ENCODE peak calls at places on chromosomes 4 and X, in ten cellular contexts. Y, B, J, V, X, A, U, G, L and Q are unnamed samples.

GRCh38 chrX:39491548-39492297 is 606.0 kb downstream of the BCOR start:
- DNase-seq in J (no peak), L (no peak), B (peak), Y (peak), A (no peak), V (peak), G (no peak), X (no peak), U (peak), Q (no peak)

GRCh38 chr4:123603165-123603564 is 206.6 kb downstream of the SPRY1 start:
- DNase-seq in G (no peak), Y (no peak), X (peak), U (no peak), J (no peak), B (no peak), V (no peak), A (peak), L (no peak), Q (peak)

GRCh38 chrX:114626323-114626722 is 42.4 kb downstream of the HTR2C start:
- DNase-seq in A (peak), G (no peak), X (peak), U (no peak), J (no peak), L (peak), Y (no peak), B (no peak), V (peak), Q (no peak)

GRCh38 chr4:118265312-118266144 is 87.3 kb downstream of the PRSS12 start:
- DNase-seq in X (no peak), U (no peak), B (no peak), Y (no peak), L (no peak), G (no peak), V (no peak), J (no peak), A (no peak), Q (no peak)

GRCh38 chrX:53685711-53686110 is 808 bp downstream of the HUWE1 start:
- DNase-seq in J (no peak), A (no peak), U (no peak), L (no peak), B (no peak), Y (no peak), G (no peak), X (no peak), V (no peak), Q (no peak)

GRCh38 chr4:5568931-5569330 is 139.4 kb downstream of the EVC2 start:
- DNase-seq in Y (no peak), X (no peak), B (no peak), G (no peak), L (no peak), A (no peak), V (no peak), U (no peak), J (no peak), Q (no peak)

GRCh38 chr4:100414016-100414790 is 103.6 kb downstream of the EMCN start:
- DNase-seq in G (no peak), U (no peak), L (no peak), A (no peak), J (no peak), B (no peak), X (no peak), Y (no peak), V (no peak), Q (no peak)

GRCh38 chrX:15678339-15678738 is 13.7 kb upstream of the CLTRN start:
- DNase-seq in X (no peak), V (no peak), J (no peak), A (peak), U (no peak), L (no peak), G (no peak), Y (no peak), B (no peak), Q (no peak)

GRCh38 chr4:156732634-156733033 is 239.0 kb downstream of the PDGFC start:
- DNase-seq in B (no peak), G (no peak), U (no peak), L (no peak), Y (no peak), X (peak), V (no peak), J (no peak), A (no peak), Q (no peak)

GRCh38 chr4:184802203-184803015 is 23.4 kb downstream of the ACSL1 start:
- DNase-seq in A (no peak), X (no peak), U (no peak), Y (no peak), G (no peak), J (no peak), V (no peak), L (no peak), B (no peak), Q (peak)

GRCh38 chr4:178633263-178633662 is 1191.0 kb upstream of the AGA start:
- DNase-seq in G (no peak), X (no peak), Y (no peak), U (no peak), B (no peak), A (no peak), J (no peak), L (peak), V (peak), Q (no peak)

GRCh38 chrX:72102760-72103159 is 29.0 kb downstream of the RTL5 start:
- DNase-seq in B (no peak), L (no peak), X (peak), V (no peak), U (no peak), A (no peak), J (peak), G (no peak), Y (no peak), Q (no peak)

GRCh38 chr4:2867758-2868491 is 24.3 kb downstream of the ADD1 start:
- DNase-seq in G (peak), Y (no peak), J (no peak), V (no peak), A (peak), U (no peak), B (peak), L (no peak), X (peak), Q (no peak)

GRCh38 chrX:16870861-16871584 is 861 bp upstream of the RBBP7 start:
- DNase-seq in V (no peak), X (peak), U (no peak), L (no peak), Y (peak), A (no peak), J (no peak), G (peak), B (peak), Q (no peak)

GRCh38 chr4:81747242-81747930 is 275.7 kb upstream of the RASGEF1B start:
- DNase-seq in U (no peak), A (no peak), J (no peak), G (peak), L (no peak), V (no peak), X (peak), Y (no peak), B (no peak), Q (no peak)

GRCh38 chr4:110527156-110527555 is 51.2 kb downstream of the ENPEP start:
- DNase-seq in G (no peak), X (no peak), J (no peak), L (no peak), V (peak), B (no peak), U (no peak), A (no peak), Y (no peak), Q (no peak)

GRCh38 chr4:20252656-20253271 is 1.1 kb downstream of the SLIT2 start:
- DNase-seq in X (peak), U (no peak), V (no peak), G (peak), L (no peak), J (no peak), A (peak), B (peak), Y (no peak), Q (no peak)

GRCh38 chr4:97624204-97624603 is 519.1 kb downstream of the STPG2 start:
- DNase-seq in B (no peak), X (no peak), A (no peak), U (no peak), V (no peak), Y (no peak), G (no peak), J (no peak), L (no peak), Q (no peak)

GRCh38 chrX:71607488-71607887 is 10.8 kb downstream of the CXCR3 start:
- DNase-seq in L (no peak), U (no peak), B (no peak), Y (no peak), V (no peak), G (no peak), J (no peak), A (no peak), X (no peak), Q (no peak)

GRCh38 chr4:160877087-160877790 is 1286.6 kb downstream of the FSTL5 start:
- DNase-seq in B (no peak), J (no peak), U (no peak), G (no peak), A (no peak), Y (no peak), X (no peak), V (no peak), L (no peak), Q (peak)

GRCh38 chr4:65033899-65034298 is 624.6 kb upstream of the TECRL start:
- DNase-seq in U (no peak), L (no peak), A (no peak), J (no peak), B (no peak), G (no peak), V (no peak), Y (no peak), X (no peak), Q (no peak)

GRCh38 chr4:79184461-79184860 is 141.4 kb downstream of the NAA11 start:
- DNase-seq in G (no peak), V (no peak), X (no peak), L (no peak), Y (no peak), U (no peak), A (no peak), J (no peak), B (no peak), Q (no peak)

GRCh38 chr4:2292679-2293108 is 30.8 kb upstream of the MXD4 start:
- DNase-seq in B (peak), X (no peak), Y (no peak), V (no peak), A (peak), G (no peak), U (no peak), J (no peak), L (no peak), Q (no peak)

GRCh38 chr4:70761276-70761816 is 39.6 kb downstream of the RUFY3 start:
- DNase-seq in G (no peak), J (no peak), U (no peak), Y (no peak), A (no peak), B (no peak), L (no peak), X (no peak), V (no peak), Q (no peak)

GRCh38 chrX:70477734-70478075 is 33.1 kb downstream of the DLG3 start:
- DNase-seq in G (no peak), U (no peak), L (no peak), V (no peak), Y (no peak), A (peak), B (no peak), J (no peak), X (no peak), Q (no peak)

GRCh38 chr4:70842761-70843435 is 3.2 kb upstream of the GRSF1 start:
- DNase-seq in X (no peak), U (no peak), L (no peak), J (no peak), V (no peak), B (no peak), Y (no peak), A (no peak), G (no peak), Q (no peak)

GRCh38 chrX:21711848-21712197 is 46.1 kb downstream of the SMPX start:
- DNase-seq in G (no peak), V (no peak), A (no peak), X (no peak), Y (no peak), J (no peak), U (no peak), B (no peak), L (no peak), Q (no peak)

DNA sequence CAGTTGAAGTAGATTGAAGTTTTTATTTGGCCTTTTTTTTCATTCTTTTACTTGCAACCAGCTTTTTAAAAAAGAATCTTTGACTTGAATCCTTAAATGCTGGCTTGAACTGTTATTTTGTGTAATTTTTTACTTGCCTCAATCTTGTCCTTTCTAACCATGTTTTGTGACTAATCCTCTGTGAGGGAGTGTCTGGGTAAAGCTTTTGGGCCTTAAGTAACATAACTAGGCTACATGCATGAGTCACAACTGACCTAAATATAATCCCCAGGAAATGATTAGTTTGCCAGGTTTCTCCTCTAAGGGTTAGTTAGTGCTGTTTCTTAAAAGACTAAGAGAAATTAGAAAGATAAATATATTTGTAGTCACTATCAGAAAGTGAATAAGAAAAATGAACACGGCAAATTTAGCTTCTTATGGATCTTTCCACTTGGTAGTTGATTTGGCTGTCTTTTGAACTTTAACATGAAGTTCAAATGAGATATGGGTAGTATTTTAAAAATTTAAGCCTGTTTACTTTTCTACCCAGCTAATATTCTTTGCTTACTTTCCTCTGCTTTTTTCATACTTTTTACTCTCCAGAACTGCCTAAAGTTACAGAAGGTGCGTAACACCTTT is 13.0 kb downstream of the EXOC1 start:
- DNase-seq in L (peak), A (peak), X (peak), J (peak), Y (no peak), G (no peak), V (no peak), U (peak), B (no peak), Q (peak)
- H3K4me3 ChIP-seq in L (no peak), A (no peak), X (no peak), J (no peak), Y (no peak), G (no peak), V (no peak), U (no peak), B (no peak), Q (no peak)

DNA sequence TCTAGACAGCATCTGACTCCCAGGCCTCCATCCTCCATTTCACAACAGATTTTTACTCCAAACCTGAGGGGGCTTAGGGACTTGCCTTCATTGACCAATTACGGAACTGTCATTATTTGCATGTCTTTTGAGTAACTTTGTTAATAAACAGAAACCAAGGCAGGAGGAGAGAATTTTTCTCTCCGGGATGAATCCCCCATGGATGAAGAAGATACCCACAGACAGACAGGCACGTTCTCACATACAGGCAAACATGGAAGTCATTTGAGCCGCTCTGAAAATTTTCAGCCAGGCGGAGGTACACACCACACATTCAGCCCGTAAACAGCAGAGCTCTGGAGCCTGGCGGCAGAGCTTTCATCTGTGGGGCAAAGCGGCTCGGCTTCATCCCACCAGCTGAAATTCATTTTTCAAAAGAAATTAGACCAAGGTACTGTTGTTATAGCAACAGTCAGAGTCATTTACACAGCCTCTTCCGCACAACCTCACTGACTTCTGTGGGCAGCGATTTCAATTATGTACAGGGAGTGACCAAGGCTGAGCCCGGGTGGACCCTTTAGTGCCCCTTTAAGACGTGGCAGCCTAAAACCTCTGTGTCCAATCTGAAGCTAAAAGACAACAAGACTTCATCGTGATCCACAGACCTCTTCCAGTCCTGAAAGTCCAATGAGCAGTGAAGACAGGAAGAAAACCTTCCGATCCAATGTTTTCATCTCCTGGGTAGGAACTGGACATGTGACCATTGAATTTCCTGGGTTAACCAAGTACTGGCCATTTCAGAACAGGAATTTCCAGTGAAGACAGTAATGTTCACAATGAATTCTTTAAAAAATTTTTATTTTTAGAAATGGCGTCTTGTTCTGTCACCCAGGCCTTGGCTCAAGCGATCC is 237.0 kb downstream of the MGST2 start:
- DNase-seq in G (no peak), U (no peak), Y (no peak), V (no peak), L (no peak), J (no peak), X (no peak), B (no peak), A (no peak), Q (no peak)
- H3K4me3 ChIP-seq in G (no peak), U (no peak), Y (no peak), V (no peak), L (no peak), J (peak), X (no peak), B (no peak), A (no peak), Q (peak)

DNA sequence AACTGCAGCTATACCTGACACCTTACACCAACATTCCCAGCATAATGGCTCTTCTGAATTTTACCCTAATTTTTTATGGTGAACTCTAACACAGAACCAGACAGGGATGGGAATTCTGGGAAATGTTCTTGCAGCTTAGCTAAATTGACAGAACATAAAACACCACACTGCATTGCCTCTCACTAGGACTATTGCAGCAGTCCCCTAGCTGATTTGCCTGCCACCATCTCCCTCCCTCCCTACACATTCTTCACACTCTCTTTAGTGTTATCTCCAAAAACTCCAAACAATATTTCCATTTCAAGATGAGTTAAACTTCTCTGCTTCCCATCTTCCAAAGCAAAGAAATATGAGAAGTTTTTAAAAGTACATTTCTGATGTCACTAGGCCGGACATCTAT is 733.9 kb upstream of the INTU start:
- DNase-seq in B (no peak), G (no peak), U (no peak), V (no peak), J (no peak), A (no peak), X (no peak), Y (no peak), L (no peak), Q (no peak)
- H3K4me3 ChIP-seq in B (no peak), G (no peak), U (no peak), V (no peak), J (no peak), A (no peak), X (no peak), Y (no peak), L (no peak), Q (no peak)

GRCh38 chr4:128358231-128358902 is 70.8 kb upstream of the PGRMC2 start:
- DNase-seq in Y (no peak), A (peak), G (peak), V (no peak), J (no peak), U (no peak), B (no peak), X (no peak), L (peak), Q (peak)
- H3K4me3 ChIP-seq in Y (no peak), A (no peak), G (no peak), V (no peak), J (no peak), U (no peak), B (no peak), X (no peak), L (no peak), Q (no peak)

GRCh38 chr4:25861422-25861926 is 1.3 kb downstream of the SEL1L3 start:
- DNase-seq in V (no peak), B (no peak), U (no peak), Y (no peak), L (peak), X (peak), A (peak), G (no peak), J (no peak), Q (no peak)
- H3K4me3 ChIP-seq in V (no peak), B (peak), U (peak), Y (peak), L (peak), X (peak), A (peak), G (no peak), J (peak), Q (peak)

GRCh38 chrX:140439455-140439854 is 65.4 kb downstream of the SOX3 start:
- DNase-seq in B (no peak), Y (no peak), A (no peak), G (no peak), L (no peak), V (no peak), U (no peak), X (no peak), J (no peak), Q (no peak)
- H3K4me3 ChIP-seq in B (no peak), Y (no peak), A (no peak), G (no peak), L (no peak), V (no peak), U (no peak), X (no peak), J (peak), Q (peak)

DNA sequence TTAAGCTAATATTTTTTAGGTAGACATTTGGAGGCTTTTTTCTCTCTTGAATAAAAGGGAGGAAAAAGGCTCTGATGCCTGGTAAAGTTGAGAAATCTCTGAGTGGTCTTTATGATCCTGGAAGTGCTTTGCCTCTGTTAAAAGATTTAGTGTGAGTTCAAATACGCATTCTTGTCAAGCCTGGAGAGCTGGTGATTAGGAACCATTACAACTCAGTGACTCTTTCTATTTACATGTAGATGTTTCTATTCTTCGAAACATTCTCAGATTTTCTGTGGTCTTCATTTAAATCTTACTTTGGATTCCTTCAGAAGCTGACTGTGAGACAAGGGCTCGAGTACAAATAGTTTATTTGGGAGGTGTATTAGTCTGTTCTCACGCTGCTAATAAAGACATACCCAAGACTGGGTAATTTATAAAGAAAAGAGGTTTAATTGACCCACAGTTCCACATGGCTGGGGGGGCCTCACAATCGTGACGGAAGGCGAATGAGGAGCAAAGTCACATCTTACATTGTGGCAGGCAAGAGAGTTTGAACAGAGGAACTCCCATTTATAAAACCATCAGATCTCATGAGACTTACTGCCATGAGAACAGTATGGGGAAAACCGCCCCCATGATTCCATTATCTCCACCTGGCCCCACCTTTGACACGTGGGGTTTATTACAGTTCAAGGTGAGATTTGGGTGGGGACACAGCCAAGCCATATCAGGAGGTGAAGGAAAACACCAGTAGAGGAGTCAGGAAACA is 143.7 kb upstream of the MED14 start:
- DNase-seq in B (no peak), V (no peak), U (no peak), J (no peak), Y (no peak), X (no peak), G (no peak), A (no peak), L (no peak), Q (no peak)
- H3K4me3 ChIP-seq in B (no peak), V (no peak), U (no peak), J (no peak), Y (no peak), X (no peak), G (no peak), A (no peak), L (no peak), Q (no peak)

DNA sequence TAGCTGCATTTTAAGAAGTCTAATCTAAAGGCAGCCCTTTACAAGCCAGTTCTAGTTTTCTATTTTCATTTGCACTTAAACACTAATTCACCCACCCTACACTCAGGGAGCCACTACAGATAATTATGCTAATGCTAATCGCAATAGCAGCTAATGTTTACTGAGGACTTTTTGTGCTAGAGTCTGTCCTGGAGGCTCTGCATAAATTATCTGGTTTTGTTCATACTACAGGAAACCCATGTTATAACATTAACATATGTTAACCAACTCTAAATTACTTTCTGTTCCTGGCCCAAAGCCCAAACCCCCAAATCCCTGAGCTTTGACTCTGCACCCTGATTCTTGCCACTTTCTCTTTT is 476 bp upstream of the RADX start:
- DNase-seq in U (no peak), V (no peak), J (no peak), Y (no peak), B (no peak), X (no peak), L (no peak), A (no peak), G (no peak), Q (no peak)
- H3K4me3 ChIP-seq in U (peak), V (peak), J (peak), Y (peak), B (no peak), X (peak), L (peak), A (peak), G (no peak), Q (peak)